ENCODE peak calls at places on chromosomes 11 and 22, in nine cellular contexts. P is neural crest cell; E is iPS DF 6.9; T is islet precursor cell; F is HFFc6; Q is stimulated activated CD8-positive, alpha-beta memory T cell treated with anti-CD3 and anti-CD28 coated beads, Interleukin-15, amount 100 ng/mL, for 24 hours; C is GM12865; O is HEK293T; X is effector memory CD8-positive, alpha-beta T cell. Z is an unnamed sample.

GRCh38 chr11:3095712-3096361 is 38.6 kb upstream of the CARS1 start:
- DNase-seq in C (no peak), F (peak), X (no peak), E (no peak), T (peak), P (no peak), Q (no peak), O (no peak), Z (no peak)

GRCh38 chr11:28268925-28269324 is 160.7 kb downstream of the METTL15 start:
- DNase-seq in X (no peak), T (no peak), C (no peak), F (no peak), P (no peak), E (no peak), O (no peak), Q (no peak), Z (no peak)

GRCh38 chr11:118975771-118976709 is 4.5 kb downstream of the FOXR1 start:
- DNase-seq in P (no peak), F (no peak), T (no peak), X (no peak), C (no peak), Q (no peak), O (no peak), E (no peak), Z (no peak)

GRCh38 chr11:118607401-118608267 is at the start of gene PHLDB1:
- DNase-seq in T (peak), P (peak), X (peak), O (peak), F (peak), Q (peak), E (no peak), C (peak), Z (peak)

GRCh38 chr11:123518496-123519054 is 88.5 kb downstream of the GRAMD1B start:
- DNase-seq in X (no peak), C (peak), F (peak), T (no peak), Q (no peak), O (no peak), P (no peak), E (no peak), Z (no peak)

GRCh38 chr11:15117751-15118150 is 3.0 kb downstream of the INSC start:
- DNase-seq in T (no peak), F (no peak), X (no peak), O (no peak), C (no peak), Q (no peak), P (peak), E (no peak), Z (no peak)

GRCh38 chr22:44309137-44309536 is 3.6 kb downstream of the SHISAL1 start:
- DNase-seq in F (peak), X (no peak), E (no peak), O (no peak), P (no peak), T (no peak), C (peak), Q (no peak), Z (no peak)

GRCh38 chr11:122697636-122698167 is 42.2 kb downstream of the UBASH3B start:
- DNase-seq in T (no peak), O (no peak), P (no peak), C (peak), F (peak), X (no peak), E (no peak), Q (no peak), Z (peak)

GRCh38 chr11:117068303-117068860 is 29.8 kb downstream of the SIK3 start:
- DNase-seq in T (no peak), P (no peak), O (no peak), Q (no peak), X (no peak), F (no peak), C (no peak), E (no peak), Z (no peak)